ENCODE peak calls at places on chromosome 19, in seven cellular contexts. C is SK-MEL-5; F is smooth muscle cell of the brain vasculature; T is stimulated activated CD4-positive, alpha-beta T cell treated with anti-CD3 and anti-CD28 coated beads, Interleukin-1b, Interleukin-23, amount 100 ng/mL, for 1 hour; J is RKO; U is thoracic aorta; Y is tibial artery. D is an unnamed sample.

GRCh38 chr19:13077233-13077632 is 25.4 kb downstream of the LYL1 start:
- DNase-seq in C (no peak), F (no peak), T (no peak), J (no peak), U (no peak), Y (no peak), D (no peak)

GRCh38 chr19:13849991-13850909 is 26.7 kb upstream of the NANOS3 start:
- DNase-seq in C (peak; percentile 63), F (peak; percentile 59), T (no peak), J (peak; percentile 83), U (no peak), Y (peak; percentile 92), D (peak; percentile 86)

GRCh38 chr19:3670796-3671679 is 29.2 kb downstream of the PIP5K1C start:
- DNase-seq in C (no peak), F (no peak), T (no peak), J (no peak), U (peak; percentile 74), Y (peak; percentile 97), D (no peak)

GRCh38 chr19:18046066-18046718 is 38.2 kb downstream of the ARRDC2 start:
- DNase-seq in C (no peak), F (no peak), T (no peak), J (peak; percentile 61), U (no peak), Y (no peak), D (peak; percentile 60)

GRCh38 chr19:10010247-10010691 is at the start of gene COL5A3:
- DNase-seq in C (peak; percentile 45), F (no peak), T (no peak), J (no peak), U (no peak), Y (peak; percentile 75), D (peak; percentile 41)

GRCh38 chr19:19259741-19260140 is 13.4 kb downstream of the TM6SF2 start:
- DNase-seq in C (peak; percentile 84), F (no peak), T (no peak), J (peak; percentile 66), U (no peak), Y (no peak), D (peak; percentile 75)

GRCh38 chr19:10871711-10872550 is 578 bp downstream of the CARM1 start:
- DNase-seq in C (no peak), F (no peak), T (no peak), J (no peak), U (no peak), Y (peak; percentile 80), D (peak; percentile 65)

GRCh38 chr19:48713041-48713863 is 6.3 kb downstream of the MAMSTR start:
- DNase-seq in C (peak; percentile 47), F (no peak), T (no peak), J (peak; percentile 39), U (no peak), Y (no peak), D (no peak)

GRCh38 chr19:1514295-1514661 is 1.5 kb upstream of the ADAMTSL5 start:
- DNase-seq in C (no peak), F (no peak), T (no peak), J (no peak), U (no peak), Y (no peak), D (no peak)

GRCh38 chr19:37941820-37942515 is 35.0 kb downstream of the SIPA1L3 start:
- DNase-seq in C (no peak), F (no peak), T (no peak), J (no peak), U (no peak), Y (no peak), D (no peak)

GRCh38 chr19:6465006-6465405 is 935 bp downstream of the CRB3 start:
- DNase-seq in C (no peak), F (no peak), T (no peak), J (no peak), U (no peak), Y (no peak), D (no peak)

GRCh38 chr19:16445238-16446107 is 26.3 kb downstream of the EPS15L1 start:
- DNase-seq in C (no peak), F (no peak), T (no peak), J (peak; percentile 57), U (no peak), Y (no peak), D (no peak)

GRCh38 chr19:35268546-35269424 is at the start of gene USF2:
- DNase-seq in C (peak; percentile 83), F (no peak), T (no peak), J (peak; percentile 80), U (no peak), Y (peak; percentile 84), D (peak; percentile 74)

GRCh38 chr19:33460221-33460908 is 61.2 kb downstream of the PEPD start:
- DNase-seq in C (no peak), F (no peak), T (no peak), J (no peak), U (no peak), Y (peak; percentile 48), D (no peak)

GRCh38 chr19:22600690-22601648 is 33.2 kb upstream of the ZNF492 start:
- DNase-seq in C (no peak), F (no peak), T (no peak), J (no peak), U (no peak), Y (no peak), D (no peak)

GRCh38 chr19:4633140-4633967 is 6.0 kb upstream of the TNFAIP8L1 start:
- DNase-seq in C (peak; percentile 79), F (peak; percentile 45), T (no peak), J (peak; percentile 87), U (no peak), Y (no peak), D (peak; percentile 53)

GRCh38 chr19:6425732-6426686 is 1.4 kb upstream of the KHSRP start:
- DNase-seq in C (peak; percentile 33), F (no peak), T (no peak), J (peak; percentile 22), U (no peak), Y (no peak), D (no peak)

GRCh38 chr19:34051255-34051654 is 121.0 kb upstream of the LSM14A start:
- DNase-seq in C (no peak), F (no peak), T (no peak), J (no peak), U (no peak), Y (no peak), D (no peak)

GRCh38 chr19:18852634-18853033 is 20.9 kb downstream of the UPF1 start:
- DNase-seq in C (no peak), F (no peak), T (no peak), J (no peak), U (no peak), Y (no peak), D (no peak)

GRCh38 chr19:1775951-1776605 is 22.8 kb downstream of the ONECUT3 start:
- DNase-seq in C (no peak), F (no peak), T (no peak), J (no peak), U (no peak), Y (no peak), D (no peak)

GRCh38 chr19:3641515-3642269 is 15.1 kb upstream of the CACTIN start:
- DNase-seq in C (no peak), F (no peak), T (no peak), J (no peak), U (no peak), Y (no peak), D (no peak)

GRCh38 chr19:46635920-46636761 is at the start of gene GNG8:
- DNase-seq in C (no peak), F (no peak), T (no peak), J (no peak), U (no peak), Y (no peak), D (no peak)

GRCh38 chr19:45667620-45668341 is at the start of gene GIPR:
- DNase-seq in C (peak; percentile 20), F (no peak), T (no peak), J (peak; percentile 94), U (no peak), Y (no peak), D (peak; percentile 54)

GRCh38 chr19:45901432-45901903 is 945 bp downstream of the MYPOP start:
- DNase-seq in C (no peak), F (no peak), T (no peak), J (no peak), U (no peak), Y (no peak), D (peak; percentile 65)

GRCh38 chr19:15300533-15301194 is 31.7 kb downstream of the BRD4 start:
- DNase-seq in C (no peak), F (no peak), T (no peak), J (peak; percentile 42), U (no peak), Y (no peak), D (peak; percentile 53)

GRCh38 chr19:11737964-11738745 is 591 bp downstream of the ZNF823 start:
- DNase-seq in C (peak; percentile 2), F (no peak), T (no peak), J (peak; percentile 52), U (peak; percentile 2), Y (peak; percentile 70), D (peak; percentile 29)

GRCh38 chr19:46015080-46015960 is 7.5 kb downstream of the PGLYRP1 start:
- DNase-seq in C (no peak), F (no peak), T (peak; percentile 38), J (peak; percentile 84), U (no peak), Y (no peak), D (peak; percentile 74)

D was measured in A673.